ENCODE peak calls at places on chromosomes 13 and 19, in seven cellular contexts. K is non-pigmented ciliary epithelial cell; R is EH; G is T-helper 17 cell; V is endothelial cell of umbilical vein; N is tibial nerve; Y is activated CD8-positive, alpha-beta memory T cell treated with anti-CD3 and anti-CD28 coated beads for 1 hour. U is an unnamed sample.

GRCh38 chr13:46520188-46520587 is 32.8 kb upstream of the LRCH1 start:
- DNase-seq in K (no peak), R (no peak), G (no peak), V (peak), N (no peak), Y (no peak), U (no peak)

GRCh38 chr13:30796132-30796832 is 60.9 kb downstream of the ALOX5AP start:
- DNase-seq in K (no peak), R (peak), G (no peak), V (peak), N (no peak), Y (no peak), U (peak)

GRCh38 chr13:92948034-92948433 is 278.6 kb upstream of the GPC6 start:
- DNase-seq in K (no peak), R (no peak), G (no peak), V (no peak), N (no peak), Y (no peak), U (no peak)

GRCh38 chr19:17575871-17576757 is 20.7 kb downstream of the COLGALT1 start:
- DNase-seq in K (no peak), R (no peak), G (no peak), V (no peak), N (no peak), Y (no peak), U (no peak)

GRCh38 chr13:76043882-76044281 is 407.8 kb downstream of the LMO7 start:
- DNase-seq in K (no peak), R (no peak), G (no peak), V (no peak), N (no peak), Y (no peak), U (peak)

GRCh38 chr19:19493841-19494546 is 21.4 kb downstream of the TSSK6 start:
- DNase-seq in K (no peak), R (no peak), G (no peak), V (no peak), N (no peak), Y (no peak), U (no peak)

GRCh38 chr19:6100284-6100915 is 9.9 kb downstream of the RFX2 start:
- DNase-seq in K (no peak), R (no peak), G (no peak), V (peak), N (no peak), Y (no peak), U (no peak)

GRCh38 chr19:58399903-58400637 is 4.6 kb downstream of the RNF225 start:
- DNase-seq in K (no peak), R (no peak), G (no peak), V (no peak), N (no peak), Y (no peak), U (no peak)

U was measured in choroid plexus epithelial cell.